ENCODE peak calls at places on chromosome 7, in nine cellular contexts. P, I, O, U, W, S, F, H and G are unnamed samples.

GRCh38 chr7:21542891-21543527 is at the start of gene DNAH11:
- DNase-seq in I (peak; percentile 34), F (peak; percentile 29), W (peak; percentile 19), H (no peak), O (no peak), P (peak; percentile 38), S (peak; percentile 42), U (no peak), G (no peak)

GRCh38 chr7:54546081-54546985 is 4.2 kb downstream of the VSTM2A start:
- DNase-seq in H (no peak), S (no peak), P (no peak), I (no peak), O (no peak), U (no peak), W (no peak), F (no peak), G (no peak)

GRCh38 chr7:93327006-93327633 is 95.0 kb downstream of the VPS50 start:
- DNase-seq in W (peak; percentile 90), I (peak; percentile 95), H (no peak), U (peak; percentile 83), S (no peak), O (no peak), F (peak; percentile 74), P (no peak), G (peak; percentile 57)

GRCh38 chr7:31540786-31541185 is 26.9 kb downstream of the ITPRID1 start:
- DNase-seq in I (no peak), U (no peak), P (no peak), O (no peak), H (no peak), W (no peak), F (no peak), S (no peak), G (no peak)

GRCh38 chr7:80623465-80624252 is 14.8 kb upstream of the CD36 start:
- DNase-seq in F (no peak), O (no peak), I (no peak), H (no peak), P (no peak), W (no peak), U (no peak), S (no peak), G (no peak)

GRCh38 chr7:100614308-100614861 is 2.0 kb downstream of the MOSPD3 start:
- DNase-seq in H (no peak), U (no peak), P (no peak), S (no peak), O (no peak), I (no peak), F (no peak), W (no peak), G (no peak)

GRCh38 chr7:30147785-30148184 is 13.0 kb downstream of the MTURN start:
- DNase-seq in I (no peak), H (no peak), S (no peak), F (no peak), U (no peak), P (no peak), W (no peak), O (no peak), G (no peak)

GRCh38 chr7:2512179-2512644 is 7.4 kb upstream of the LFNG start:
- DNase-seq in P (peak; percentile 81), H (no peak), U (no peak), W (no peak), I (no peak), O (no peak), S (no peak), F (no peak), G (no peak)

GRCh38 chr7:2953588-2954407 is 89.9 kb downstream of the CARD11 start:
- DNase-seq in O (no peak), S (no peak), I (no peak), W (no peak), U (no peak), F (no peak), P (no peak), H (peak; percentile 15), G (no peak)

GRCh38 chr7:16479587-16479986 is 14.0 kb upstream of the SOSTDC1 start:
- DNase-seq in F (no peak), P (no peak), O (no peak), H (no peak), S (no peak), I (peak; percentile 7), W (no peak), U (no peak), G (no peak)

GRCh38 chr7:41732279-41733062 is 29.6 kb upstream of the INHBA start:
- DNase-seq in W (peak; percentile 29), F (no peak), S (no peak), I (no peak), P (no peak), H (no peak), U (no peak), O (no peak), G (no peak)

GRCh38 chr7:98211676-98212531 is 665 bp downstream of the BHLHA15 start:
- DNase-seq in H (peak; percentile 60), P (no peak), S (no peak), W (no peak), F (no peak), I (no peak), U (no peak), O (no peak), G (no peak)

GRCh38 chr7:132915652-132916051 is 166.2 kb downstream of the CHCHD3 start:
- DNase-seq in P (no peak), F (no peak), I (no peak), U (no peak), W (no peak), H (no peak), O (no peak), S (no peak), G (no peak)

DNA sequence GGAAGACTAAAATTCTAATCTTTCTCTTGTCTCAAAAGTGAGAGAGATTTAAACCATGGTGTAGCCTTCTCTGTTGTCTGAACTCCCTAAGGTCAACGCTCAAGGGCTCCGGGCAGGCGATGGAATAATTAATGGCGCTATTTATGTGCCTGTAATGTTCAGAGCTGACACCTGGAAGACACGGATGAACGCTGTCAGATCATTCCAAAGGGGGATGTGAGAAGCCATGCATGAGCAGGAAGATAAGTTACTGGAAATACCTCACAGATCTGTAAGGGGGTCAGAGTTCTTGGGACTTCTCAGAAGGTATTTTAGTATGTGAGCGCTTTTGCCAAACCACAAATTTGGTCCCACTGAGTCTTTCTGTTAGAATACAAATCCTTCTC is 73.3 kb upstream of the MTPN start:
- DNase-seq in I (no peak), P (no peak), F (no peak), H (no peak), O (no peak), S (no peak), U (no peak), W (no peak), G (no peak)
- H3K4me3 ChIP-seq in I (no peak overlapping the region), P (no peak overlapping the region), F (no peak overlapping the region), H (no peak overlapping the region), O (no peak overlapping the region), S (no peak overlapping the region), U (no peak overlapping the region), W (no peak overlapping the region), G (no peak overlapping the region)

GRCh38 chr7:73645643-73646182 is 21.4 kb upstream of the MLXIPL start:
- DNase-seq in U (no peak), H (no peak), F (no peak), O (no peak), I (no peak), P (no peak), W (no peak), S (no peak), G (no peak)

GRCh38 chr7:73650524-73650923 is 17.1 kb upstream of the VPS37D start:
- DNase-seq in W (no peak), F (no peak), H (no peak), U (no peak), O (no peak), P (no peak), I (no peak), S (no peak), G (no peak)

GRCh38 chr7:73647725-73648592 is 19.7 kb upstream of the VPS37D start:
- DNase-seq in H (no peak), U (no peak), I (no peak), F (no peak), P (no peak), S (no peak), O (no peak), W (no peak), G (no peak)

GRCh38 chr7:73646785-73647724 is 20.6 kb upstream of the VPS37D start:
- DNase-seq in F (no peak), P (no peak), O (no peak), U (no peak), I (no peak), S (no peak), W (no peak), H (no peak), G (no peak)

DNA sequence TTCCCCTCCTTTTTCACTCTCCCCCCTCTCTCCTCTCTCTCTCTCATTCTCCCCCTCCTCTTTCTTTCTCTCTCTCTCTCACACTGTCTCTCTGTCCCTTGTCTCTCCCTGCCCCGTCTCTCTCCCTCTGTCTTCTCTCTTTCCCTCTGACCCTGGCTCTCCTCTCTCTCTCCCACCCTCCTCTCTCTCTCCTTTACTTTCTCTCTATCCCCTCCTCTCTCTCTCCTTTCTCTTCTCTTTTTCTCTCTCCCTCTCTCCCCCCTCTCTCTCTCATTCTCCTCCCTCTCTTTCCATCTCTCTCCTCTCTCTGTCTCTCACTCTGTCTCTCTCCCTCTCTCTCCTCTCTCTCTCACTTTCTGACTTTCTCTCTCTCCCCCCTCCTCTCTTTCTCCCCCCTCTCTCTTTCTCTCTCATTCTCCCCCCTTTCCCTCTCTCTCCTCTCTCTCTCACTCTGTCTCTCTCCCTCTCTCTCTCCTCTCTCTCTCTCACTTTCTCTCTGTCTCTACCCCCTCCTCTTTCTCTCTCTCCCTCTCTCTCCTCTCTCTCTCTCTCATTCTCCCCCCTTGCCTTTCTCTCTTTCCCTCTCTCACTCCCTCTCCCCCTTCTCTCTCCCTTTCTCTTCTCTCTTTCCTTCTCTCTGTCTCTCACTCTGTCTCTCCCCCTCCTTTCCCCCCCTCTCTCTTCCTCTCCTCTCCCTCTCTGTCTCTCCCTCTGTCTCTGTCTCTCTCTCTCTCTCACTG is 18.9 kb upstream of the VPS37D start:
- DNase-seq in U (no peak), O (no peak), P (no peak), H (no peak), I (no peak), F (no peak), W (no peak), S (no peak), G (no peak)
- H3K4me3 ChIP-seq in U (no peak overlapping the region), O (no peak overlapping the region), P (no peak overlapping the region), H (no peak overlapping the region), I (no peak overlapping the region), F (no peak overlapping the region), W (no peak overlapping the region), S (no peak overlapping the region), G (no peak overlapping the region)

GRCh38 chr7:151342811-151343210 is 1.2 kb downstream of the NUB1 start:
- DNase-seq in W (no peak), I (no peak), O (no peak), P (no peak), U (no peak), H (no peak), S (no peak), F (peak; percentile 14), G (no peak)
- H3K4me3 ChIP-seq in W (peak overlapping the region; percentile 63), I (peak overlapping the region; percentile 98), O (peak overlapping the region; percentile 65), P (peak overlapping the region; percentile 81), U (peak overlapping the region; percentile 71), H (peak overlapping the region; percentile 92), S (peak overlapping the region; percentile 93), F (peak overlapping the region; percentile 79), G (peak overlapping the region; percentile 54)

DNA sequence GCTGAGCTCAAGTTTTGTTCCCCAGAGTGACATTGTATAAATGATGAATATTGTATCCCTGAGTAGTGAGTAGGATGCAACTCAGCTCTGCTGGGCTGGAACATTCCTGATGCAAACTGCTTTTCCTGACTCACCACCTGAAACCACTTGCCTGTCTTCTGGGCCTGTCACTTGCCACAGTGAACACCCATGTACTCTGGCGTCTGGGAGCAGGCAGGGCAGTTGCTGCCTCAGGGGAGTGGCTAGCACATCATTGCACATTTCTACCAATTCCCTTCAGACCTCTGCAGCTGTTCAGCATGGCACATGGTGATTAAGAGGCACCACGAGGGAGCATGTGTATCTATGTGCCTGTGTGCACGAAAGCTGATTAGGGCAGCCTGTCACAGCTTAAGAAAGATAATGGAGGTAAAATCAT is 157.3 kb downstream of the SND1 start:
- DNase-seq in U (peak; percentile 67), I (peak; percentile 78), O (no peak), F (no peak), P (no peak), S (no peak), H (no peak), W (peak; percentile 41), G (peak; percentile 77)
- H3K4me3 ChIP-seq in U (no peak overlapping the region), I (no peak overlapping the region), O (no peak overlapping the region), F (no peak overlapping the region), P (no peak overlapping the region), S (no peak overlapping the region), H (no peak overlapping the region), W (no peak overlapping the region), G (no peak overlapping the region)